ENCODE peak calls at places on chromosomes 2 and 18, in ten cellular contexts. H, A, Q, N, S, V, C, I, D and P are unnamed samples.

GRCh38 chr2:42008241-42008911 is 39.4 kb upstream of the PKDCC start:
- DNase-seq in C (no peak), D (no peak), A (no peak), V (no peak), S (no peak), Q (no peak), I (no peak), N (no peak), H (no peak), P (no peak)

GRCh38 chr2:23651187-23651983 is 266.4 kb downstream of the KLHL29 start:
- DNase-seq in Q (no peak), D (no peak), C (no peak), A (no peak), H (no peak), N (peak), S (no peak), I (no peak), V (no peak), P (no peak)

GRCh38 chr2:155815851-155816250 is 516.7 kb downstream of the NR4A2 start:
- DNase-seq in S (no peak), I (no peak), V (peak), Q (no peak), A (no peak), H (no peak), C (no peak), N (no peak), D (no peak), P (no peak)

GRCh38 chr18:43893001-43893637 is 615.8 kb upstream of the SYT4 start:
- DNase-seq in I (no peak), C (no peak), N (no peak), A (no peak), Q (no peak), D (no peak), H (no peak), V (no peak), S (no peak), P (no peak)

GRCh38 chr2:206098471-206098870 is 12.5 kb upstream of the INO80D start:
- DNase-seq in A (no peak), H (no peak), S (no peak), D (no peak), N (no peak), V (no peak), C (no peak), Q (no peak), I (no peak), P (no peak)

GRCh38 chr2:73594241-73594640 is 48.0 kb downstream of the NAT8 start:
- DNase-seq in H (no peak), D (no peak), C (no peak), N (no peak), Q (no peak), I (no peak), S (no peak), V (no peak), A (no peak), P (no peak)

GRCh38 chr2:233707979-233708644 is 4.6 kb upstream of the UGT1A5 start:
- DNase-seq in D (no peak), A (no peak), I (no peak), Q (no peak), C (no peak), H (no peak), N (no peak), V (no peak), S (no peak), P (no peak)

GRCh38 chr18:70553961-70554325 is 265.1 kb downstream of the SOCS6 start:
- DNase-seq in A (no peak), V (no peak), N (no peak), Q (no peak), C (no peak), S (no peak), D (no peak), H (no peak), I (no peak), P (no peak)

GRCh38 chr2:241540766-241541561 is 17.6 kb upstream of the BOK start:
- DNase-seq in D (peak), C (peak), Q (peak), H (peak), S (peak), A (peak), V (no peak), I (peak), N (peak), P (peak)

GRCh38 chr18:50875966-50876536 is 2.9 kb upstream of the ME2 start:
- DNase-seq in S (no peak), H (no peak), C (no peak), I (no peak), A (no peak), Q (no peak), D (no peak), V (no peak), N (no peak), P (no peak)

GRCh38 chr2:114065731-114066130 is 175.8 kb downstream of the ACTR3 start:
- DNase-seq in S (no peak), Q (no peak), A (no peak), V (no peak), C (no peak), H (no peak), D (no peak), I (no peak), N (no peak), P (no peak)

GRCh38 chr2:135182190-135182589 is 130.1 kb downstream of the RAB3GAP1 start:
- DNase-seq in S (no peak), H (no peak), N (no peak), Q (no peak), V (no peak), C (no peak), I (no peak), D (no peak), A (no peak), P (no peak)

GRCh38 chr2:21024722-21025389 is 19.0 kb downstream of the APOB start:
- DNase-seq in Q (no peak), N (no peak), I (no peak), D (no peak), V (no peak), H (no peak), S (no peak), A (no peak), C (no peak), P (no peak)

GRCh38 chr2:19474128-19474527 is 115.7 kb upstream of the OSR1 start:
- DNase-seq in H (peak), Q (no peak), A (no peak), D (no peak), N (no peak), C (peak), V (no peak), I (no peak), S (no peak), P (no peak)

GRCh38 chr2:151043484-151043883 is 218.2 kb downstream of the RBM43 start:
- DNase-seq in N (no peak), V (no peak), H (no peak), C (no peak), I (no peak), D (no peak), Q (no peak), A (no peak), S (no peak), P (no peak)

GRCh38 chr2:157790780-157791179 is 85.3 kb downstream of the ACVR1 start:
- DNase-seq in S (no peak), D (no peak), N (no peak), H (peak), C (no peak), Q (no peak), I (no peak), V (no peak), A (no peak), P (no peak)

GRCh38 chr18:63457987-63458386 is 18.8 kb upstream of the SERPINB5 start:
- DNase-seq in V (no peak), S (no peak), Q (no peak), I (no peak), N (no peak), C (no peak), H (no peak), A (peak), D (no peak), P (no peak)

GRCh38 chr2:66984864-66985263 is 412.3 kb upstream of the ETAA1 start:
- DNase-seq in D (no peak), Q (no peak), S (no peak), I (no peak), V (no peak), C (no peak), N (no peak), A (no peak), H (no peak), P (no peak)

GRCh38 chr2:234257859-234258561 is 207.5 kb downstream of the SPP2 start:
- DNase-seq in H (no peak), C (no peak), V (peak), A (no peak), S (no peak), Q (peak), N (no peak), I (no peak), D (no peak), P (no peak)

GRCh38 chr18:6633370-6633769 is 96.1 kb upstream of the ARHGAP28 start:
- DNase-seq in A (no peak), D (no peak), V (no peak), S (no peak), I (no peak), C (no peak), H (no peak), Q (no peak), N (no peak), P (no peak)

GRCh38 chr2:241872313-241872642 is 2.7 kb downstream of the RTP5 start:
- DNase-seq in Q (no peak), A (no peak), S (no peak), I (no peak), V (no peak), H (no peak), C (no peak), N (peak), D (no peak), P (no peak)

GRCh38 chr2:182565941-182566567 is 139.2 kb upstream of the PDE1A start:
- DNase-seq in V (no peak), S (no peak), I (no peak), H (no peak), Q (no peak), N (no peak), C (no peak), A (no peak), D (no peak), P (no peak)

GRCh38 chr2:223811757-223812156 is 25.6 kb downstream of the AP1S3 start:
- DNase-seq in I (no peak), D (no peak), Q (no peak), C (no peak), V (no peak), A (no peak), N (no peak), H (no peak), S (no peak), P (no peak)

GRCh38 chr2:239115616-239116015 is 267.7 kb downstream of the TWIST2 start:
- DNase-seq in Q (no peak), D (no peak), V (no peak), I (no peak), H (no peak), S (no peak), N (no peak), C (no peak), A (no peak), P (no peak)

GRCh38 chr2:62150597-62151305 is 45.2 kb upstream of the B3GNT2 start:
- DNase-seq in D (no peak), I (no peak), A (no peak), S (no peak), C (no peak), Q (no peak), N (no peak), V (no peak), H (no peak), P (no peak)

GRCh38 chr2:189492451-189492850 is 51.2 kb downstream of the WDR75 start:
- DNase-seq in I (no peak), Q (no peak), H (no peak), S (no peak), D (no peak), C (no peak), N (no peak), A (no peak), V (no peak), P (no peak)

GRCh38 chr2:158988501-158988900 is 20.1 kb downstream of the TANC1 start:
- DNase-seq in Q (no peak), D (no peak), N (no peak), S (no peak), V (no peak), A (no peak), H (no peak), C (no peak), I (no peak), P (no peak)

GRCh38 chr2:39411186-39411944 is 25.7 kb downstream of the MAP4K3 start:
- DNase-seq in C (no peak), A (no peak), H (no peak), Q (no peak), D (no peak), V (no peak), I (no peak), S (no peak), N (no peak), P (no peak)

GRCh38 chr2:105328281-105329196 is 996 bp downstream of the TGFBRAP1 start:
- DNase-seq in V (no peak), C (peak), A (peak), D (no peak), I (no peak), Q (no peak), N (no peak), H (peak), S (peak), P (no peak)

GRCh38 chr2:73343992-73344391 is 41.6 kb upstream of the ALMS1 start:
- DNase-seq in N (no peak), I (no peak), S (no peak), H (no peak), D (no peak), Q (no peak), C (no peak), V (no peak), A (no peak), P (no peak)

GRCh38 chr18:78543201-78543725 is 436.4 kb upstream of the SALL3 start:
- DNase-seq in H (no peak), V (no peak), N (no peak), C (no peak), A (no peak), Q (no peak), D (no peak), S (no peak), I (no peak), P (no peak)

GRCh38 chr2:64698668-64699444 is 45.1 kb upstream of the SERTAD2 start:
- DNase-seq in H (no peak), C (no peak), I (no peak), S (no peak), Q (peak), V (peak), A (no peak), D (no peak), N (no peak), P (no peak)

GRCh38 chr2:23286031-23286764 is 98.8 kb upstream of the KLHL29 start:
- DNase-seq in S (no peak), C (no peak), N (no peak), V (no peak), I (no peak), A (no peak), D (no peak), H (no peak), Q (no peak), P (no peak)

GRCh38 chr2:46719499-46719898 is 196.1 kb downstream of the MCFD2 start:
- DNase-seq in C (no peak), I (no peak), Q (peak), D (no peak), V (no peak), N (no peak), S (no peak), H (no peak), A (no peak), P (no peak)

GRCh38 chr2:119024152-119024551 is 82.2 kb downstream of the MARCO start:
- DNase-seq in D (no peak), C (no peak), I (no peak), N (peak), H (no peak), A (no peak), V (no peak), S (no peak), Q (no peak), P (no peak)

GRCh38 chr2:136173126-136173525 is 55.2 kb upstream of the CXCR4 start:
- DNase-seq in A (no peak), V (no peak), S (no peak), C (no peak), I (no peak), H (no peak), D (no peak), N (no peak), Q (no peak), P (no peak)

GRCh38 chr2:55482186-55482945 is 37.2 kb upstream of the CFAP36 start:
- DNase-seq in C (no peak), S (no peak), A (no peak), V (no peak), H (no peak), I (no peak), D (no peak), N (no peak), Q (peak), P (no peak)

GRCh38 chr2:45902952-45903351 is 251.5 kb downstream of the PRKCE start:
- DNase-seq in V (no peak), H (no peak), D (no peak), Q (no peak), S (no peak), C (no peak), I (no peak), N (no peak), A (no peak), P (no peak)